ENCODE peak calls at places on chromosomes 1 and 21, in nine cellular contexts. C is stimulated activated CD8-positive, alpha-beta memory T cell treated with anti-CD3 and anti-CD28 coated beads, Interleukin-7, amount 100 ng/mL, for 1 hour; W is Peyer's patch; G is COLO829; R is mammary epithelial cell; Y is EH; J is ovary; X is left cardiac atrium; Q is activated effector memory CD4-positive, alpha-beta T cell treated with Interleukin-2 at 50 U/mL for 16 hours. T is an unnamed sample.

GRCh38 chr1:220298470-220298869 is 26.2 kb upstream of the RAB3GAP2 start:
- DNase-seq in C (no peak), W (no peak), G (no peak), R (no peak), Y (no peak), J (no peak), X (no peak), Q (no peak), T (no peak)

GRCh38 chr1:209316929-209317328 is 266.6 kb upstream of the CAMK1G start:
- DNase-seq in C (no peak), W (no peak), G (no peak), R (no peak), Y (no peak), J (no peak), X (no peak), Q (no peak), T (no peak)

GRCh38 chr1:56547977-56548376 is 31.4 kb downstream of the PLPP3 start:
- DNase-seq in C (no peak), W (peak), G (no peak), R (no peak), Y (no peak), J (no peak), X (peak), Q (no peak), T (peak)

GRCh38 chr1:67214420-67215174 is 48.3 kb downstream of the IL23R start:
- DNase-seq in C (peak), W (peak), G (no peak), R (peak), Y (peak), J (no peak), X (no peak), Q (no peak), T (peak)

GRCh38 chr1:153565529-153566374 is at the start of gene S100A2:
- DNase-seq in C (no peak), W (peak), G (peak), R (peak), Y (peak), J (peak), X (peak), Q (peak), T (peak)

GRCh38 chr1:1170891-1171550 is 2.7 kb upstream of the TTLL10 start:
- DNase-seq in C (no peak), W (peak), G (no peak), R (no peak), Y (no peak), J (no peak), X (no peak), Q (no peak), T (no peak)

GRCh38 chr21:45040114-45040715 is 34.2 kb upstream of the ADARB1 start:
- DNase-seq in C (no peak), W (no peak), G (no peak), R (no peak), Y (no peak), J (no peak), X (no peak), Q (no peak), T (no peak)

GRCh38 chr1:89483757-89484077 is 40.9 kb upstream of the LRRC8B start:
- DNase-seq in C (no peak), W (no peak), G (no peak), R (no peak), Y (no peak), J (no peak), X (no peak), Q (no peak), T (no peak)

GRCh38 chr21:33011462-33011861 is 14.3 kb upstream of the OLIG2 start:
- DNase-seq in C (no peak), W (no peak), G (peak), R (peak), Y (peak), J (no peak), X (no peak), Q (no peak), T (no peak)

GRCh38 chr1:196160066-196160795 is 448.0 kb downstream of the KCNT2 start:
- DNase-seq in C (no peak), W (no peak), G (no peak), R (peak), Y (peak), J (no peak), X (no peak), Q (no peak), T (no peak)

GRCh38 chr1:44323952-44324351 is 31.1 kb downstream of the ERI3 start:
- DNase-seq in C (no peak), W (no peak), G (no peak), R (no peak), Y (no peak), J (no peak), X (no peak), Q (no peak), T (no peak)

T was measured in small intestine.